ENCODE peak calls at places on chromosomes 1 and 21, in six cellular contexts. D is CD8-positive, alpha-beta T cell; G is CD4-positive, CD25-positive, alpha-beta regulatory T cell; Q is WERI-Rb-1; S is H9; V is AG04450. L is an unnamed sample.

GRCh38 chr1:156839426-156840109 is 19.3 kb downstream of the INSRR start:
- DNase-seq in D (no peak), G (no peak), Q (no peak), S (no peak), V (no peak), L (no peak)

GRCh38 chr1:31248276-31248675 is 8.6 kb upstream of the NKAIN1 start:
- DNase-seq in D (no peak), G (no peak), Q (no peak), S (no peak), V (no peak), L (no peak)

GRCh38 chr1:55774446-55774845 is 559.3 kb upstream of the USP24 start:
- DNase-seq in D (no peak), G (no peak), Q (no peak), S (no peak), V (no peak), L (no peak)

GRCh38 chr1:68551459-68551858 is 54.6 kb upstream of the DEPDC1 start:
- DNase-seq in D (no peak), G (no peak), Q (no peak), S (no peak), V (no peak), L (no peak)

GRCh38 chr1:216758182-216758581 is 35.0 kb upstream of the ESRRG start:
- DNase-seq in D (no peak), G (no peak), Q (peak), S (no peak), V (no peak), L (no peak)

GRCh38 chr1:213335084-213335483 is 284.0 kb downstream of the RPS6KC1 start:
- DNase-seq in D (no peak), G (no peak), Q (peak), S (no peak), V (no peak), L (no peak)

GRCh38 chr1:157697781-157698569 is 2.6 kb downstream of the FCRL3 start:
- DNase-seq in D (no peak), G (no peak), Q (no peak), S (no peak), V (no peak), L (no peak)

GRCh38 chr1:233972951-233973635 is 68.6 kb downstream of the SLC35F3 start:
- DNase-seq in D (no peak), G (no peak), Q (no peak), S (no peak), V (no peak), L (no peak)

GRCh38 chr21:42557420-42557819 is 43.8 kb downstream of the SLC37A1 start:
- DNase-seq in D (no peak), G (no peak), Q (no peak), S (no peak), V (no peak), L (no peak)

GRCh38 chr1:17696417-17697301 is 58.5 kb upstream of the ACTL8 start:
- DNase-seq in D (no peak), G (no peak), Q (peak), S (peak), V (peak), L (no peak)

DNA sequence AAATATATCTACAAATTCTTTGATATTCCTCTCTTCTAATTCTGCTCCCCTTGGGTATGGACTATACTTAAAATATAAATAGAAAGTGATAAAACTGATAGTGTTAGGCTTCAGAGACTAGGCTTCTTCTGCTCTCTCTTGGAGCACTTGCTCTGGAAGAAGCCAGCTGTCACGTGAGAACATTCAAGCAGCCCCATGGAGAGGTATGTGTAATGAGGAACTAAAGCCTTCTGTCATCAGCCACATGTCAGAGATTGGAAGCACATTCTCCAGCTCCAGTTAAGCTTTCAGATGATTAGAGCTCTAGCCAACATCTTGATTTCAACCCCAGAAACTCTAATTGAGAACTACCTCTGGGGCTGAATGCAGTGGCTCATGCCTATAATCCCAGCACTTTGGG is 34.3 kb downstream of the XKR8 start:
- DNase-seq in D (no peak), G (no peak), Q (peak), S (no peak), V (no peak), L (no peak)
- H3K27ac ChIP-seq in D (no peak), G (peak), Q (no peak), S (no peak), V (no peak), L (no peak)

GRCh38 chr1:202133989-202134388 is 10.5 kb downstream of the ARL8A start:
- DNase-seq in D (no peak), G (no peak), Q (no peak), S (no peak), V (no peak), L (no peak)
- H3K27ac ChIP-seq in D (no peak), G (no peak), Q (peak), S (no peak), V (no peak), L (no peak)

GRCh38 chr1:152034654-152035405 is 2.0 kb downstream of the S100A11 start:
- DNase-seq in D (peak), G (peak), Q (peak), S (peak), V (no peak), L (no peak)
- H3K27ac ChIP-seq in D (peak), G (peak), Q (no peak), S (peak), V (peak), L (peak)

DNA sequence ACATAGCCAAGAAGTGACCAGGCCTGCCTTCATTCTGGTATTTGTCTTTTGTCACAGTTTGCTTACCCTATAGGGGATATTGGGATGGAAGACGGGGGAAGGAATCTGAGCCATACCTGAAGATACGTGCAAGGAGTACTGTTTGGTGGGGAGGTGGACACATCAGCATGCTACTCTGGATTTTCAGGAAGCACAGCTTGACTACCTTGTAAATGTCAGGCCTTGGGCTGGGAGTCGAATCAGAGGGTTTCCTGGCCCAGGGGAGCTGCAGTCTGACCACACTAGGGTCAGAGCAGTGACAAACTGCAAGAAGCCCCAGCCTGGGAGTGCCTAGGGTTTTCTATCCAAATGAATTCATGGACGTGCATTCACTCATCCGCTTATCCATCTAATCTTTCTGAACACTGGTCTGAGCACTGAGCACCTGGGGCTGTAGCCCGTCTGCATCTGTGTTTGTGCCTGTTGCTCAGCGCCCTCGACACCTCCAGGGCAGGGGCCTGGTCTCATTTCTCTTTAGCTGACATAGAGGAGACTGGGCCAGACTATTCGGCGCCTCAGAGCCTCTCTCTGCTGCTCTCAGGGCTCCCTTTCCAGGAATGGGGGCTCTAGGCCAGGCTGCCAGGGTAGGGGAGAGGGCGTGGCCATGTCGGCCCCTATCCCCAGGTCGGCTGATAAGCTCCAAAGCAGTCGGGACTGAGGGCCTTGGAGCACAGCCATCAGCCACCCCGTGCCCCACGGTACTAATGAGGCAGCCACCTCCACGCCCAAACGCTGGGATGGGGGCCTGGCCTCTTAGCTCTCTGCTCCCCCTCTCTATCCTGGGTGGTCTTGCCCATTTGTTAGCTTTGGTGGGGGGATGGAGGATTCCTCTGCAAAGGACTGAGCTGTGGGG is 47.0 kb upstream of the SLC2A1 start:
- DNase-seq in D (no peak), G (no peak), Q (peak), S (peak), V (no peak), L (no peak)
- H3K27ac ChIP-seq in D (no peak), G (no peak), Q (peak), S (no peak), V (no peak), L (no peak)

GRCh38 chr21:41494242-41494641 is 13.7 kb downstream of the TMPRSS2 start:
- DNase-seq in D (no peak), G (no peak), Q (no peak), S (no peak), V (no peak), L (no peak)

GRCh38 chr21:41497836-41498235 is 10.1 kb downstream of the TMPRSS2 start:
- DNase-seq in D (no peak), G (no peak), Q (no peak), S (no peak), V (no peak), L (no peak)

GRCh38 chr21:41500354-41500753 is 7.6 kb downstream of the TMPRSS2 start:
- DNase-seq in D (no peak), G (no peak), Q (no peak), S (no peak), V (no peak), L (no peak)

GRCh38 chr21:41499920-41500319 is 8.0 kb downstream of the TMPRSS2 start:
- DNase-seq in D (no peak), G (no peak), Q (no peak), S (no peak), V (no peak), L (no peak)

DNA sequence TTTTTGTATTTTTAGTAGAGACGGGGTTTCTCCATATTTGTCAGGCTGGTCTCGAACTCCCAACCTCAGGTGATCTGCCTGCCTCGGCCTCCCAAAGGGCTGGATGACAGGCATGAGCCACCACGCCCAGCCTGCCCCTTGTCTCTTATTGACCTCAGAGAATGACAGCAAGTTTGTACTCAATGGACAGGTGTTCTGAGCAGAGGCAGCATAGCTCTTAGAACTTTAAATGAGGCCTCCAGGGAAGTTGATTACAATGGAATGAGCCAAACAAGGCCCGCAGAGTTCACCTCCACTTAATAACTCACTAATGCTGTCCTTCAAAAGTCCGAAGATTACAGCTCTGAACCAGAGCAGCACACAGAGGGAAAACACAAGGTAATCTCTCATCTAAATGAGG is 10.9 kb downstream of the TMPRSS2 start:
- DNase-seq in D (no peak), G (no peak), Q (no peak), S (no peak), V (no peak), L (no peak)
- H3K27ac ChIP-seq in D (no peak), G (no peak), Q (no peak), S (no peak), V (no peak), L (no peak)

DNA sequence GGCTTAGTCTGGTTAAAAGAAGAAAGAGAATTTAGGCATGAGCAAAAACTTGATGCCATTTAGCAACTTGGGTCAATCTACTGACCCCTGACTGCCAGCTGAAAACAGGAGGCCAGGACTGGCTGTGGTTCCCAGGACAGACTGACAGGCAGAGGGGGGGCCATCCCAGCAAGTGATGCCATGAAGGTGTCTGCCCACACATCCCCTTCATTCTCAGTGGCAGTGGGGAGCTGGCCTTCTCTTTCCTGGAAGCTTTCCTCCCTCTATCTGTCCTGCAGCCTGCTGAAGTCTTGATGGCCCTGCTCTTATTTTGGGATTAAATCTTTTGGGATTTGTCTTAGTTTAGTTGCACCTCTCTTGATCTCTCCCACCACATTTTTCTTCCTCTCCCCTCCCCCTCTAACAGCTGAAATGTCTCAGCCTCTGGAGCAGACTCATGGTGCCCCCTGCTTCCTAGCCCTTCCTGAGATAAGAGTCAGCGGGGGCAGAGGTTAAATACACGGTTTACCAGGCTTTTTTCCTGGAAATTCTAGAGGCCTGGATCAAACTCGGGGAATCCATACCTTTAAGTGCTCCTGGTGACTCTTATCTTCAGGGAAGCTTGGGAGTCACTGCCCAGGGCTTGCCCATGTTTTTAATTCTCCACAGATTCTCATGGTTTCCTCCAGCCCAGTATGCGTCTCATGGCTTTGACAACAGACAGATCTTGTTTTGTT is 99.5 kb upstream of the TSPAN2 start:
- DNase-seq in D (no peak), G (no peak), Q (no peak), S (no peak), V (no peak), L (no peak)
- H3K27ac ChIP-seq in D (no peak), G (no peak), Q (no peak), S (no peak), V (peak), L (peak)

DNA sequence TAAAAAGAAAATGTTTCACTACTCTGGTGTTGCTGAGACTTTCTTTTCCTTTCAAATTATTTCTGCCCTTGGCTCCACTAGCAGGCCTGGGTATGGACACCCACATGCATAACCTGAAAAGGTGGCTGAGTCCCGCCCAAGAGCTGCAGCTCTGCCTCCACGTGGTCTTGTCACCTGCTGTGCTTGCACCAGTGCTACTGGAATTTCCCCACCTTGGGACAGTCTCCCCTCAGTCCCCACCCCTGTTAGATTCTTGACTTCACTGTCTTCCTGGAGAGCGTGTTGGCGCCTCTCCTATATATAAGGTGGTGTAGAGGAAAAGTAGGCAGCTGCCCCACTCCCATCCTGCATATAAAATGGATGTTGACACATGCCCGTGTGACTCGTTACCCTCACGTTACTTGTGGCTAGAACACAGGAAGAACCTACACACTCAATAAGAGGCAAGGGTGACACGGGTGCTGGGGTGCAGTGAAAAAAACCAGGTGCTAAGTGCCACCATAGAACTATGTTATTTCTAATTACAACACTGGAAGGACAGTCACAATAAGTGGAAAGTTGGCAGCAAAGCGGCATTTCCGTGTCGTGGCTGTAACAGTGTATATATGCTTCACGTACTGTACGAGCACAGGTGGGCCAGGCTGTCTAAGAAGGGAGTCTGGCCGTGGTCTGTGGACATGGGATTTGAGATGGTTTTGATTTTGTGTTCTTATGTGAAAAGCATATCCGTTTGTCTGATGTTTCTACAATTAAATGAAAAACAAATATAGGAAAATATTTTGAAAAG is 61.0 kb downstream of the POFUT2 start:
- DNase-seq in D (no peak), G (peak), Q (no peak), S (no peak), V (no peak), L (no peak)
- H3K27ac ChIP-seq in D (no peak), G (peak), Q (no peak), S (no peak), V (no peak), L (no peak)

GRCh38 chr1:226641671-226642231 is 93.2 kb downstream of the STUM start:
- DNase-seq in D (no peak), G (no peak), Q (no peak), S (no peak), V (no peak), L (no peak)
- H3K27ac ChIP-seq in D (no peak), G (no peak), Q (no peak), S (no peak), V (no peak), L (no peak)

GRCh38 chr1:25702101-25702775 is 85.6 kb downstream of the MAN1C1 start:
- DNase-seq in D (no peak), G (no peak), Q (peak), S (peak), V (no peak), L (no peak)
- H3K27ac ChIP-seq in D (no peak), G (no peak), Q (peak), S (no peak), V (no peak), L (no peak)

GRCh38 chr1:1167416-1168155 is 6.1 kb upstream of the TTLL10 start:
- DNase-seq in D (no peak), G (no peak), Q (no peak), S (no peak), V (no peak), L (no peak)
- H3K27ac ChIP-seq in D (no peak), G (no peak), Q (no peak), S (no peak), V (no peak), L (no peak)